ENCODE peak calls at places on chromosomes 12 and 14, in eight cellular contexts. W, Z, B, V, X, T, I and C are unnamed samples.

GRCh38 chr12:55712700-55713415 is 3.0 kb upstream of the BLOC1S1 start:
- DNase-seq in V (no peak), B (no peak), W (no peak), I (no peak), T (no peak), Z (no peak), X (peak), C (no peak)

GRCh38 chr14:50978888-50979287 is 34.6 kb upstream of the PYGL start:
- DNase-seq in T (no peak), I (no peak), V (no peak), Z (no peak), X (no peak), B (no peak), W (no peak), C (no peak)

GRCh38 chr12:65911321-65911720 is 87.0 kb downstream of the HMGA2 start:
- DNase-seq in I (no peak), W (no peak), V (peak), B (no peak), X (no peak), Z (no peak), T (no peak), C (no peak)

GRCh38 chr14:66610154-66610563 is 102.2 kb downstream of the GPHN start:
- DNase-seq in W (no peak), X (no peak), Z (no peak), I (peak), T (no peak), V (peak), B (no peak), C (no peak)

GRCh38 chr12:88362439-88362838 is 217.8 kb downstream of the KITLG start:
- DNase-seq in T (no peak), V (peak), W (no peak), X (no peak), I (no peak), Z (no peak), B (no peak), C (no peak)

GRCh38 chr14:67391266-67391665 is 20.7 kb downstream of the PLEK2 start:
- DNase-seq in Z (no peak), W (no peak), X (no peak), B (no peak), V (no peak), T (no peak), I (no peak), C (peak)

GRCh38 chr14:70955543-70956480 is 48.6 kb downstream of the PCNX1 start:
- DNase-seq in B (no peak), Z (no peak), T (peak), X (no peak), W (no peak), I (peak), V (peak), C (no peak)

GRCh38 chr14:51129130-51129529 is 34.2 kb upstream of the TRIM9 start:
- DNase-seq in B (no peak), V (no peak), Z (no peak), T (no peak), I (no peak), X (no peak), W (no peak), C (no peak)

GRCh38 chr12:39064712-39065111 is 159.3 kb upstream of the CPNE8 start:
- DNase-seq in I (no peak), V (no peak), B (no peak), X (no peak), T (no peak), W (no peak), Z (no peak), C (no peak)

GRCh38 chr14:91116913-91117588 is 3.2 kb downstream of the DGLUCY start:
- DNase-seq in Z (no peak), I (no peak), W (peak), V (no peak), T (peak), X (no peak), B (no peak), C (no peak)

GRCh38 chr12:75641031-75641780 is 129.8 kb upstream of the KRR1 start:
- DNase-seq in V (peak), Z (no peak), B (no peak), X (no peak), T (peak), I (no peak), W (peak), C (no peak)

GRCh38 chr14:20215196-20215595 is 8.3 kb upstream of the OR11H6 start:
- DNase-seq in I (no peak), T (no peak), X (no peak), W (no peak), V (no peak), Z (no peak), B (no peak), C (no peak)

GRCh38 chr12:56836317-56836716 is 73.2 kb downstream of the HSD17B6 start:
- DNase-seq in T (no peak), B (no peak), W (no peak), X (no peak), V (peak), Z (no peak), I (no peak), C (no peak)

GRCh38 chr14:105317546-105317945 is 3.0 kb downstream of the PACS2 start:
- DNase-seq in X (no peak), I (no peak), V (no peak), B (no peak), W (no peak), Z (peak), T (no peak), C (no peak)

GRCh38 chr12:5458229-5459050 is 26.5 kb downstream of the NTF3 start:
- DNase-seq in I (no peak), T (no peak), V (no peak), X (no peak), W (no peak), Z (no peak), B (no peak), C (no peak)

GRCh38 chr12:131454418-131455217 is 256.3 kb upstream of the SFSWAP start:
- DNase-seq in V (peak), T (peak), I (peak), X (no peak), B (no peak), Z (no peak), W (peak), C (no peak)

GRCh38 chr14:67186369-67186768 is 2.9 kb upstream of the GARIN2 start:
- DNase-seq in V (no peak), Z (no peak), X (no peak), W (no peak), T (no peak), B (no peak), I (no peak), C (no peak)

GRCh38 chr14:104350463-104351185 is 212.2 kb downstream of the KIF26A start:
- DNase-seq in V (no peak), W (no peak), I (peak), X (no peak), T (no peak), B (no peak), Z (peak), C (no peak)

GRCh38 chr14:102805454-102805891 is 28.2 kb downstream of the TRAF3 start:
- DNase-seq in V (peak), B (no peak), Z (no peak), X (no peak), I (no peak), T (peak), W (peak), C (no peak)

GRCh38 chr12:75560167-75560566 is 48.8 kb upstream of the KRR1 start:
- DNase-seq in Z (no peak), V (peak), I (peak), X (no peak), W (no peak), T (no peak), B (no peak), C (no peak)